ENCODE peak calls at places on chromosomes 7 and 10, in five cellular contexts. H, B, K, W and S are unnamed samples.

GRCh38 chr7:31747553-31747952 is 60.5 kb downstream of the PPP1R17 start:
- DNase-seq in H (no peak), B (no peak), K (no peak), W (no peak), S (no peak)

GRCh38 chr7:2863461-2864066 is 19.5 kb upstream of the GNA12 start:
- DNase-seq in H (peak; percentile 50), B (peak; percentile 40), K (peak; percentile 81), W (peak; percentile 97), S (peak; percentile 59)

GRCh38 chr7:139036901-139037300 is 1.1 kb upstream of the ZC3HAV1L start:
- DNase-seq in H (no peak), B (no peak), K (no peak), W (no peak), S (no peak)

GRCh38 chr10:63237396-63237795 is 104.3 kb downstream of the NRBF2 start:
- DNase-seq in H (no peak), B (no peak), K (no peak), W (no peak), S (no peak)

GRCh38 chr10:91652364-91652763 is 19.5 kb upstream of the PPP1R3C start:
- DNase-seq in H (peak; percentile 63), B (no peak), K (no peak), W (peak; percentile 100), S (no peak)

GRCh38 chr7:21762469-21762868 is 183.2 kb downstream of the CDCA7L start:
- DNase-seq in H (no peak), B (no peak), K (no peak), W (no peak), S (no peak)

GRCh38 chr7:149789101-149789500 is 15.7 kb upstream of the ZNF467 start:
- DNase-seq in H (no peak), B (no peak), K (no peak), W (no peak), S (no peak)

GRCh38 chr7:155652156-155653124 is 8.0 kb downstream of the RBM33 start:
- DNase-seq in H (no peak), B (peak; percentile 70), K (no peak), W (no peak), S (no peak)

GRCh38 chr7:155169498-155170065 is 99.5 kb downstream of the HTR5A start:
- DNase-seq in H (no peak), B (no peak), K (peak; percentile 64), W (no peak), S (no peak)

GRCh38 chr7:131174391-131174790 is 153.3 kb upstream of the MKLN1 start:
- DNase-seq in H (no peak), B (no peak), K (no peak), W (no peak), S (no peak)

GRCh38 chr7:6476596-6477374 is 29.0 kb upstream of the DAGLB start:
- DNase-seq in H (no peak), B (peak; percentile 14), K (no peak), W (no peak), S (no peak)

GRCh38 chr7:27640914-27641570 is 21.6 kb downstream of the HIBADH start:
- DNase-seq in H (no peak), B (no peak), K (no peak), W (peak; percentile 65), S (no peak)

GRCh38 chr7:29684787-29685650 is 121.3 kb upstream of the WIPF3 start:
- DNase-seq in H (peak; percentile 45), B (peak; percentile 30), K (peak; percentile 91), W (peak; percentile 60), S (peak; percentile 8)

GRCh38 chr10:30736685-30737232 is 107.2 kb upstream of the LYZL2 start:
- DNase-seq in H (no peak), B (no peak), K (no peak), W (peak; percentile 100), S (peak; percentile 43)

GRCh38 chr7:134891262-134892001 is 94.9 kb upstream of the AGBL3 start:
- DNase-seq in H (peak; percentile 86), B (no peak), K (peak; percentile 53), W (peak; percentile 96), S (no peak)

GRCh38 chr7:103065666-103066065 is 8.9 kb downstream of the FBXL13 start:
- DNase-seq in H (no peak), B (peak; percentile 69), K (no peak), W (no peak), S (no peak)

GRCh38 chr10:48478980-48479811 is 125.7 kb downstream of the ARHGAP22 start:
- DNase-seq in H (no peak), B (no peak), K (no peak), W (no peak), S (no peak)

GRCh38 chr7:67992287-67992686 is 995.7 kb downstream of the TYW1 start:
- DNase-seq in H (no peak), B (no peak), K (no peak), W (no peak), S (no peak)

GRCh38 chr10:117370205-117370604 is 5.0 kb downstream of the PDZD8 start:
- DNase-seq in H (no peak), B (no peak), K (no peak), W (peak; percentile 77), S (no peak)

GRCh38 chr7:100515072-100515532 is 23.9 kb upstream of the AGFG2 start:
- DNase-seq in H (no peak), B (no peak), K (no peak), W (peak; percentile 47), S (no peak)

GRCh38 chr7:123944395-123944794 is 19.4 kb downstream of the SPAM1 start:
- DNase-seq in H (no peak), B (no peak), K (no peak), W (no peak), S (no peak)

GRCh38 chr10:86308056-86308455 is 58.5 kb downstream of the GRID1 start:
- DNase-seq in H (no peak), B (no peak), K (no peak), W (no peak), S (no peak)

GRCh38 chr10:16746856-16747255 is 70.4 kb downstream of the RSU1 start:
- DNase-seq in H (no peak), B (no peak), K (no peak), W (no peak), S (no peak)

GRCh38 chr10:32149257-32149955 is 93.2 kb upstream of the KIF5B start:
- DNase-seq in H (peak; percentile 46), B (no peak), K (no peak), W (peak; percentile 96), S (peak; percentile 67)

GRCh38 chr7:127396184-127396583 is 3.7 kb upstream of the ZNF800 start:
- DNase-seq in H (no peak), B (peak; percentile 60), K (peak; percentile 79), W (no peak), S (no peak)

GRCh38 chr10:60940435-60940834 is 3.5 kb downstream of the RHOBTB1 start:
- DNase-seq in H (no peak), B (no peak), K (no peak), W (no peak), S (no peak)

DNA sequence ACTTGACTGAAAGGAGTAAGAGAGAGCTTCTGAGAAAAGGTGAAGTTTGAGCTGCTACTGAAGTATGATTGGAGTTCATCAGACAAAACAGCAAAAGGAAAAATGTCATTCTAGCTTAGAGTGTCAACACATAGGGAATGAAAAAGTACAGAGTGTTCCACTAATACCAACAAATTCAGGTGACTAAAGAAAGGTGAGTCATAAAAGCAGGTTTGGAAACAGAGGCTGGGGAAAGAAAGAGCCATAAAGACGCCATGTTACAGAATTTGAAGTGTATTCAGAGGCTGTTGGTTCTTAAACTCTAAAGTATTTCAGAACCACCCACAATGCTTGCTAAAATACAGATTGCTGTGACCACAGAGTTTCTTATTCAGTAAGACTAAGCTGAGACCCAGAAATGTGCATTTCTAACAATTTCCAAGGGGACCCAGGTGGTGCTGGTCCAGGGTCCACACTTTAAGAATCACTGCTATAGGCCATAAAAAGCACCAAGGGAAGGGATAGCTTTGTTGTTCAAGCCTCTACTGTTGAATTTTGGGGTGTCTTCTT is 143.1 kb downstream of the ELAPOR2 start:
- DNase-seq in H (no peak), B (no peak), K (no peak), W (no peak), S (no peak)
- TF ChIP-seq CTCF in H (no peak), B (no peak), K (no peak), W (no peak), S (no peak)

DNA sequence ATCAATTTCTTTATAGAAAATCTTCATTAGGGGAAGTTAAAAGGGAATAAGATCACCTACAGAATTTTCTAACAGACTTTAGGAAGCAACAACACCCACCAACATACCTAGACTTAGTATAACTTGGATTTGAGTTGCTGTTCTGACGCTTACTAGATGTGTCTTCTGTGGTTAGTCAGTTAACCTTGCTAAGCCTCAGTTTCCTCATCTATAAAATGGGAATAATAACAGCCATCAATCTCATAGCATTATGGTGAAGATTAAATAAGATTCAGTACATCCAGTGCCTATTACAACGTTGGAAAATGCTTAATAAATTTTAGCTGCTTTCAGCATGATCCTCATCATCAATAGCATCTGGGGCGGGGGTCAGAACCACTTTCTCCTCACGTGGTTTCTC is 106.2 kb downstream of the SORBS1 start:
- DNase-seq in H (no peak), B (no peak), K (no peak), W (no peak), S (no peak)
- H3K4me1 ChIP-seq in H (no peaks in the 10 kb centered on the region), B (no peaks in the 10 kb centered on the region), K (no peaks in the 10 kb centered on the region), W (peaks cover 4% of the 10 kb centered on the region), S (peaks cover 100% of the 10 kb centered on the region)

GRCh38 chr7:512541-513311 is 6.9 kb downstream of the PDGFA start:
- DNase-seq in H (peak; percentile 69), B (no peak), K (peak; percentile 92), W (peak; percentile 57), S (no peak)
- H3K27ac ChIP-seq in H (peak overlapping the region; percentile 86), B (no peak overlapping the region), K (peak overlapping the region; percentile 46), W (peak overlapping the region; percentile 83), S (peak overlapping the region; percentile 100)

GRCh38 chr10:70362357-70362756 is 20.1 kb downstream of the LRRC20 start:
- DNase-seq in H (no peak), B (no peak), K (no peak), W (no peak), S (no peak)

GRCh38 chr10:70367195-70367796 is 15.1 kb downstream of the LRRC20 start:
- DNase-seq in H (no peak), B (no peak), K (no peak), W (peak; percentile 80), S (no peak)

GRCh38 chr10:70364772-70365091 is 17.7 kb downstream of the LRRC20 start:
- DNase-seq in H (no peak), B (no peak), K (no peak), W (no peak), S (no peak)

GRCh38 chr10:70363292-70363691 is 19.1 kb downstream of the LRRC20 start:
- DNase-seq in H (no peak), B (no peak), K (no peak), W (no peak), S (no peak)

GRCh38 chr10:70364001-70364771 is 18.2 kb downstream of the LRRC20 start:
- DNase-seq in H (peak; percentile 94), B (peak; percentile 92), K (peak; percentile 95), W (peak; percentile 87), S (peak; percentile 66)
- TF ChIP-seq CTCF in H (peak; percentile 84), B (peak; percentile 98), K (peak; percentile 96), W (peak; percentile 68), S (peak; percentile 90)

GRCh38 chr7:24924375-24924774 is 55.6 kb downstream of the OSBPL3 start:
- DNase-seq in H (no peak), B (no peak), K (no peak), W (no peak), S (no peak)
- H3K4me1 ChIP-seq in H (no peaks in the 10 kb centered on the region), B (peaks cover 53% of the 10 kb centered on the region), K (peaks cover 16% of the 10 kb centered on the region), W (peaks cover 16% of the 10 kb centered on the region), S (peaks cover 17% of the 10 kb centered on the region)

DNA sequence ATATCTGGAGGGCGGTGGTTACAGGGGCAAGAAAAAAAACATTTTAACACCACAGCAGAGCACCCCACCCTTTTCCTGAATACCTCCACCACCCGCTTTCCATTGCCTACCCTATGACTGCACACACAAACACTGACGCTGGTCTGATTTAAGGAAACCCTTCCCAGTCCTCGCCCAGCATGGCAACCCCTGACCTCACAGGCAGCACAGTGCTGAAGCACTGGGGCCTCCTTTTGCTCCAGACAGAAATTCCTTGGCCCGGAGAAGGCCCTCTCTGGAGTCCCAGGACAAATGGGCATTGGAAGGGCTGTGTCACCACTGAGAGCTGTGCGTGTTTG is 39.2 kb upstream of the DUSP5 start:
- DNase-seq in H (no peak), B (no peak), K (no peak), W (no peak), S (no peak)
- H3K27ac ChIP-seq in H (peak overlapping the region; percentile 75), B (peak overlapping the region; percentile 72), K (peak overlapping the region; percentile 62), W (no peak overlapping the region), S (no peak overlapping the region)